ENCODE peak calls at places on chromosome 15, in five cellular contexts. One of them, this sample, is unnamed.

GRCh38 chr15:83210619-83211018 is 3.0 kb upstream of the HDGFL3 start:
- DNase-seq in fibroblast of pulmonary artery: peak; percentile 31
- DNase-seq in GM03348: peak; percentile 40
- DNase-seq in activated naive CD4-positive, alpha-beta T cell: no peak
- DNase-seq in activated CD8-positive, alpha-beta T cell treated with anti-CD3 and anti-CD28 coated beads for 36 hours: no peak
- DNase-seq in this sample: no peak

GRCh38 chr15:100314809-100315400 is 26.9 kb downstream of the ADAMTS17 start:
- DNase-seq in fibroblast of pulmonary artery: no peak
- DNase-seq in GM03348: no peak
- DNase-seq in activated naive CD4-positive, alpha-beta T cell: no peak
- DNase-seq in activated CD8-positive, alpha-beta T cell treated with anti-CD3 and anti-CD28 coated beads for 36 hours: no peak
- DNase-seq in this sample: no peak

GRCh38 chr15:41804920-41805666 is 22.8 kb upstream of the JMJD7 start:
- DNase-seq in fibroblast of pulmonary artery: no peak
- DNase-seq in GM03348: no peak
- DNase-seq in activated naive CD4-positive, alpha-beta T cell: no peak
- DNase-seq in activated CD8-positive, alpha-beta T cell treated with anti-CD3 and anti-CD28 coated beads for 36 hours: no peak
- DNase-seq in this sample: no peak

GRCh38 chr15:81061490-81062235 is 60.9 kb downstream of the TLNRD1 start:
- DNase-seq in fibroblast of pulmonary artery: no peak
- DNase-seq in GM03348: no peak
- DNase-seq in activated naive CD4-positive, alpha-beta T cell: no peak
- DNase-seq in activated CD8-positive, alpha-beta T cell treated with anti-CD3 and anti-CD28 coated beads for 36 hours: no peak
- DNase-seq in this sample: no peak

GRCh38 chr15:43229977-43230376 is 9.2 kb upstream of the EPB42 start:
- DNase-seq in fibroblast of pulmonary artery: no peak
- DNase-seq in GM03348: no peak
- DNase-seq in activated naive CD4-positive, alpha-beta T cell: no peak
- DNase-seq in activated CD8-positive, alpha-beta T cell treated with anti-CD3 and anti-CD28 coated beads for 36 hours: no peak
- DNase-seq in this sample: no peak

GRCh38 chr15:70094690-70095311 is 2.9 kb downstream of the TLE3 start:
- DNase-seq in fibroblast of pulmonary artery: peak; percentile 31
- DNase-seq in GM03348: no peak
- DNase-seq in activated naive CD4-positive, alpha-beta T cell: no peak
- DNase-seq in activated CD8-positive, alpha-beta T cell treated with anti-CD3 and anti-CD28 coated beads for 36 hours: peak; percentile 29
- DNase-seq in this sample: no peak

GRCh38 chr15:58987036-58987435 is 427 bp upstream of the RNF111 start:
- DNase-seq in fibroblast of pulmonary artery: peak; percentile 16
- DNase-seq in GM03348: no peak
- DNase-seq in activated naive CD4-positive, alpha-beta T cell: no peak
- DNase-seq in activated CD8-positive, alpha-beta T cell treated with anti-CD3 and anti-CD28 coated beads for 36 hours: peak; percentile 8
- DNase-seq in this sample: no peak

GRCh38 chr15:89783861-89784685 is 7.9 kb downstream of the MESP2 start:
- DNase-seq in fibroblast of pulmonary artery: no peak
- DNase-seq in GM03348: no peak
- DNase-seq in activated naive CD4-positive, alpha-beta T cell: no peak
- DNase-seq in activated CD8-positive, alpha-beta T cell treated with anti-CD3 and anti-CD28 coated beads for 36 hours: no peak
- DNase-seq in this sample: no peak

GRCh38 chr15:40754574-40754882 is 526 bp downstream of the RMDN3 start:
- DNase-seq in fibroblast of pulmonary artery: no peak
- DNase-seq in GM03348: peak; percentile 56
- DNase-seq in activated naive CD4-positive, alpha-beta T cell: no peak
- DNase-seq in activated CD8-positive, alpha-beta T cell treated with anti-CD3 and anti-CD28 coated beads for 36 hours: peak; percentile 26
- DNase-seq in this sample: no peak

GRCh38 chr15:77426871-77427270 is 6.2 kb downstream of the HMG20A start:
- DNase-seq in fibroblast of pulmonary artery: no peak
- DNase-seq in GM03348: no peak
- DNase-seq in activated naive CD4-positive, alpha-beta T cell: no peak
- DNase-seq in activated CD8-positive, alpha-beta T cell treated with anti-CD3 and anti-CD28 coated beads for 36 hours: no peak
- DNase-seq in this sample: no peak

GRCh38 chr15:62483817-62484216 is 318.7 kb upstream of the C2CD4B start:
- DNase-seq in fibroblast of pulmonary artery: no peak
- DNase-seq in GM03348: peak; percentile 63
- DNase-seq in activated naive CD4-positive, alpha-beta T cell: no peak
- DNase-seq in activated CD8-positive, alpha-beta T cell treated with anti-CD3 and anti-CD28 coated beads for 36 hours: no peak
- DNase-seq in this sample: no peak

GRCh38 chr15:45919806-45920205 is 285.0 kb downstream of the SQOR start:
- DNase-seq in fibroblast of pulmonary artery: peak; percentile 89
- DNase-seq in GM03348: peak; percentile 6
- DNase-seq in activated naive CD4-positive, alpha-beta T cell: no peak
- DNase-seq in activated CD8-positive, alpha-beta T cell treated with anti-CD3 and anti-CD28 coated beads for 36 hours: no peak
- DNase-seq in this sample: no peak

GRCh38 chr15:63246691-63247464 is 30.5 kb upstream of the APH1B start:
- DNase-seq in fibroblast of pulmonary artery: peak; percentile 90
- DNase-seq in GM03348: peak; percentile 69
- DNase-seq in activated naive CD4-positive, alpha-beta T cell: no peak
- DNase-seq in activated CD8-positive, alpha-beta T cell treated with anti-CD3 and anti-CD28 coated beads for 36 hours: no peak
- DNase-seq in this sample: no peak

GRCh38 chr15:26971303-26972018 is 480 bp downstream of the GABRG3 start:
- DNase-seq in fibroblast of pulmonary artery: no peak
- DNase-seq in GM03348: no peak
- DNase-seq in activated naive CD4-positive, alpha-beta T cell: no peak
- DNase-seq in activated CD8-positive, alpha-beta T cell treated with anti-CD3 and anti-CD28 coated beads for 36 hours: no peak
- DNase-seq in this sample: no peak

GRCh38 chr15:49741721-49742120 is 120.9 kb downstream of the DTWD1 start:
- DNase-seq in fibroblast of pulmonary artery: no peak
- DNase-seq in GM03348: no peak
- DNase-seq in activated naive CD4-positive, alpha-beta T cell: no peak
- DNase-seq in activated CD8-positive, alpha-beta T cell treated with anti-CD3 and anti-CD28 coated beads for 36 hours: no peak
- DNase-seq in this sample: no peak

GRCh38 chr15:33654859-33655258 is 313.4 kb upstream of the CHRM5 start:
- DNase-seq in fibroblast of pulmonary artery: no peak
- DNase-seq in GM03348: no peak
- DNase-seq in activated naive CD4-positive, alpha-beta T cell: no peak
- DNase-seq in activated CD8-positive, alpha-beta T cell treated with anti-CD3 and anti-CD28 coated beads for 36 hours: no peak
- DNase-seq in this sample: no peak

GRCh38 chr15:62977952-62978811 is 64.4 kb upstream of the TPM1 start:
- DNase-seq in fibroblast of pulmonary artery: peak; percentile 89
- DNase-seq in GM03348: peak; percentile 66
- DNase-seq in activated naive CD4-positive, alpha-beta T cell: no peak
- DNase-seq in activated CD8-positive, alpha-beta T cell treated with anti-CD3 and anti-CD28 coated beads for 36 hours: no peak
- DNase-seq in this sample: no peak

GRCh38 chr15:49309889-49310288 is 113.2 kb upstream of the FGF7 start:
- DNase-seq in fibroblast of pulmonary artery: peak; percentile 6
- DNase-seq in GM03348: no peak
- DNase-seq in activated naive CD4-positive, alpha-beta T cell: no peak
- DNase-seq in activated CD8-positive, alpha-beta T cell treated with anti-CD3 and anti-CD28 coated beads for 36 hours: no peak
- DNase-seq in this sample: no peak

GRCh38 chr15:36251450-36251849 is 328.0 kb upstream of the CDIN1 start:
- DNase-seq in fibroblast of pulmonary artery: peak; percentile 9
- DNase-seq in GM03348: peak; percentile 10
- DNase-seq in activated naive CD4-positive, alpha-beta T cell: no peak
- DNase-seq in activated CD8-positive, alpha-beta T cell treated with anti-CD3 and anti-CD28 coated beads for 36 hours: no peak
- DNase-seq in this sample: no peak

GRCh38 chr15:70902105-70902504 is 9.5 kb downstream of the LRRC49 start:
- DNase-seq in fibroblast of pulmonary artery: peak; percentile 88
- DNase-seq in GM03348: peak; percentile 61
- DNase-seq in activated naive CD4-positive, alpha-beta T cell: no peak
- DNase-seq in activated CD8-positive, alpha-beta T cell treated with anti-CD3 and anti-CD28 coated beads for 36 hours: no peak
- DNase-seq in this sample: no peak

GRCh38 chr15:33559207-33559890 is 248.6 kb downstream of the RYR3 start:
- DNase-seq in fibroblast of pulmonary artery: no peak
- DNase-seq in GM03348: no peak
- DNase-seq in activated naive CD4-positive, alpha-beta T cell: no peak
- DNase-seq in activated CD8-positive, alpha-beta T cell treated with anti-CD3 and anti-CD28 coated beads for 36 hours: no peak
- DNase-seq in this sample: no peak

GRCh38 chr15:80667895-80668430 is 27.1 kb upstream of the ABHD17C start:
- DNase-seq in fibroblast of pulmonary artery: no peak
- DNase-seq in GM03348: no peak
- DNase-seq in activated naive CD4-positive, alpha-beta T cell: no peak
- DNase-seq in activated CD8-positive, alpha-beta T cell treated with anti-CD3 and anti-CD28 coated beads for 36 hours: no peak
- DNase-seq in this sample: no peak

GRCh38 chr15:88644741-88645140 is 5.9 kb downstream of the ISG20 start:
- DNase-seq in fibroblast of pulmonary artery: no peak
- DNase-seq in GM03348: no peak
- DNase-seq in activated naive CD4-positive, alpha-beta T cell: no peak
- DNase-seq in activated CD8-positive, alpha-beta T cell treated with anti-CD3 and anti-CD28 coated beads for 36 hours: peak; percentile 0
- DNase-seq in this sample: no peak

GRCh38 chr15:88375234-88375926 is 91.8 kb downstream of the MRPL46 start:
- DNase-seq in fibroblast of pulmonary artery: peak; percentile 64
- DNase-seq in GM03348: peak; percentile 82
- DNase-seq in activated naive CD4-positive, alpha-beta T cell: no peak
- DNase-seq in activated CD8-positive, alpha-beta T cell treated with anti-CD3 and anti-CD28 coated beads for 36 hours: peak; percentile 3
- DNase-seq in this sample: no peak

This sample was measured in GM12892.